ENCODE peak calls at places on chromosomes 7 and 10, in eight cellular contexts. One of them, this sample, is unnamed.

GRCh38 chr7:128167316-128167691 is 73.8 kb upstream of the LEP start:
- DNase-seq in choroid plexus epithelial cell: peak
- DNase-seq in transverse colon: peak
- DNase-seq in RWPE1: peak
- DNase-seq in mesenchymal stem cell: peak
- DNase-seq in aorta: no peak
- DNase-seq in uterus: peak
- DNase-seq in heart right ventricle: no peak
- DNase-seq in this sample: peak

GRCh38 chr10:133068111-133068740 is 19.5 kb upstream of the ADGRA1 start:
- DNase-seq in choroid plexus epithelial cell: no peak
- DNase-seq in transverse colon: no peak
- DNase-seq in RWPE1: no peak
- DNase-seq in mesenchymal stem cell: no peak
- DNase-seq in aorta: no peak
- DNase-seq in uterus: no peak
- DNase-seq in heart right ventricle: no peak
- DNase-seq in this sample: no peak

GRCh38 chr7:25167262-25167843 is 42.3 kb upstream of the CYCS start:
- DNase-seq in choroid plexus epithelial cell: no peak
- DNase-seq in transverse colon: peak
- DNase-seq in RWPE1: no peak
- DNase-seq in mesenchymal stem cell: no peak
- DNase-seq in aorta: no peak
- DNase-seq in uterus: no peak
- DNase-seq in heart right ventricle: no peak
- DNase-seq in this sample: no peak

GRCh38 chr7:127530148-127530547 is 55.2 kb downstream of the GCC1 start:
- DNase-seq in choroid plexus epithelial cell: no peak
- DNase-seq in transverse colon: no peak
- DNase-seq in RWPE1: no peak
- DNase-seq in mesenchymal stem cell: no peak
- DNase-seq in aorta: no peak
- DNase-seq in uterus: no peak
- DNase-seq in heart right ventricle: no peak
- DNase-seq in this sample: no peak

GRCh38 chr7:150854066-150855000 is 2.0 kb downstream of the AOC1 start:
- DNase-seq in choroid plexus epithelial cell: no peak
- DNase-seq in transverse colon: no peak
- DNase-seq in RWPE1: no peak
- DNase-seq in mesenchymal stem cell: no peak
- DNase-seq in aorta: peak
- DNase-seq in uterus: no peak
- DNase-seq in heart right ventricle: no peak
- DNase-seq in this sample: no peak

GRCh38 chr10:110074986-110075664 is 67.3 kb downstream of the ADD3 start:
- DNase-seq in choroid plexus epithelial cell: peak
- DNase-seq in transverse colon: no peak
- DNase-seq in RWPE1: peak
- DNase-seq in mesenchymal stem cell: peak
- DNase-seq in aorta: no peak
- DNase-seq in uterus: no peak
- DNase-seq in heart right ventricle: no peak
- DNase-seq in this sample: peak

GRCh38 chr10:73234695-73235094 is 12.4 kb downstream of the DNAJC9 start:
- DNase-seq in choroid plexus epithelial cell: no peak
- DNase-seq in transverse colon: no peak
- DNase-seq in RWPE1: no peak
- DNase-seq in mesenchymal stem cell: no peak
- DNase-seq in aorta: no peak
- DNase-seq in uterus: no peak
- DNase-seq in heart right ventricle: no peak
- DNase-seq in this sample: no peak

GRCh38 chr7:80937336-80937735 is 18.5 kb upstream of the SEMA3C start:
- DNase-seq in choroid plexus epithelial cell: no peak
- DNase-seq in transverse colon: no peak
- DNase-seq in RWPE1: no peak
- DNase-seq in mesenchymal stem cell: no peak
- DNase-seq in aorta: no peak
- DNase-seq in uterus: no peak
- DNase-seq in heart right ventricle: no peak
- DNase-seq in this sample: no peak

GRCh38 chr10:3226960-3227724 is 54.6 kb upstream of the PITRM1 start:
- DNase-seq in choroid plexus epithelial cell: peak
- DNase-seq in transverse colon: no peak
- DNase-seq in RWPE1: peak
- DNase-seq in mesenchymal stem cell: peak
- DNase-seq in aorta: no peak
- DNase-seq in uterus: no peak
- DNase-seq in heart right ventricle: no peak
- DNase-seq in this sample: peak

GRCh38 chr10:84943541-84943940 is 615.2 kb downstream of the CCSER2 start:
- DNase-seq in choroid plexus epithelial cell: no peak
- DNase-seq in transverse colon: no peak
- DNase-seq in RWPE1: no peak
- DNase-seq in mesenchymal stem cell: no peak
- DNase-seq in aorta: no peak
- DNase-seq in uterus: no peak
- DNase-seq in heart right ventricle: no peak
- DNase-seq in this sample: no peak

GRCh38 chr7:106309352-106309751 is 24.6 kb upstream of the NAMPT start:
- DNase-seq in choroid plexus epithelial cell: no peak
- DNase-seq in transverse colon: no peak
- DNase-seq in RWPE1: no peak
- DNase-seq in mesenchymal stem cell: no peak
- DNase-seq in aorta: no peak
- DNase-seq in uterus: no peak
- DNase-seq in heart right ventricle: no peak
- DNase-seq in this sample: no peak

GRCh38 chr7:117489911-117490310 is 10.1 kb downstream of the CFTR start:
- DNase-seq in choroid plexus epithelial cell: no peak
- DNase-seq in transverse colon: no peak
- DNase-seq in RWPE1: no peak
- DNase-seq in mesenchymal stem cell: no peak
- DNase-seq in aorta: no peak
- DNase-seq in uterus: no peak
- DNase-seq in heart right ventricle: no peak
- DNase-seq in this sample: no peak

GRCh38 chr10:1552881-1553595 is 184.3 kb downstream of the ADARB2 start:
- DNase-seq in choroid plexus epithelial cell: no peak
- DNase-seq in transverse colon: no peak
- DNase-seq in RWPE1: no peak
- DNase-seq in mesenchymal stem cell: no peak
- DNase-seq in aorta: peak
- DNase-seq in uterus: no peak
- DNase-seq in heart right ventricle: no peak
- DNase-seq in this sample: no peak

GRCh38 chr10:97788552-97789442 is 17.0 kb upstream of the SFRP5 start:
- DNase-seq in choroid plexus epithelial cell: peak
- DNase-seq in transverse colon: peak
- DNase-seq in RWPE1: no peak
- DNase-seq in mesenchymal stem cell: no peak
- DNase-seq in aorta: no peak
- DNase-seq in uterus: no peak
- DNase-seq in heart right ventricle: peak
- DNase-seq in this sample: no peak

GRCh38 chr7:156475179-156475578 is 165.4 kb upstream of the RNF32 start:
- DNase-seq in choroid plexus epithelial cell: no peak
- DNase-seq in transverse colon: no peak
- DNase-seq in RWPE1: no peak
- DNase-seq in mesenchymal stem cell: peak
- DNase-seq in aorta: no peak
- DNase-seq in uterus: no peak
- DNase-seq in heart right ventricle: no peak
- DNase-seq in this sample: no peak

GRCh38 chr7:27165655-27166474 is 528 bp upstream of the HOXA9 start:
- DNase-seq in choroid plexus epithelial cell: no peak
- DNase-seq in transverse colon: no peak
- DNase-seq in RWPE1: no peak
- DNase-seq in mesenchymal stem cell: peak
- DNase-seq in aorta: peak
- DNase-seq in uterus: peak
- DNase-seq in heart right ventricle: no peak
- DNase-seq in this sample: no peak

GRCh38 chr7:815284-816216 is 16.7 kb upstream of the SUN1 start:
- DNase-seq in choroid plexus epithelial cell: no peak
- DNase-seq in transverse colon: peak
- DNase-seq in RWPE1: peak
- DNase-seq in mesenchymal stem cell: peak
- DNase-seq in aorta: peak
- DNase-seq in uterus: peak
- DNase-seq in heart right ventricle: no peak
- DNase-seq in this sample: no peak

GRCh38 chr10:70693619-70694286 is 21.4 kb downstream of the ADAMTS14 start:
- DNase-seq in choroid plexus epithelial cell: peak
- DNase-seq in transverse colon: no peak
- DNase-seq in RWPE1: no peak
- DNase-seq in mesenchymal stem cell: no peak
- DNase-seq in aorta: no peak
- DNase-seq in uterus: peak
- DNase-seq in heart right ventricle: peak
- DNase-seq in this sample: no peak

GRCh38 chr7:7884855-7885254 is 83.7 kb upstream of the GLCCI1 start:
- DNase-seq in choroid plexus epithelial cell: peak
- DNase-seq in transverse colon: no peak
- DNase-seq in RWPE1: no peak
- DNase-seq in mesenchymal stem cell: no peak
- DNase-seq in aorta: no peak
- DNase-seq in uterus: no peak
- DNase-seq in heart right ventricle: no peak
- DNase-seq in this sample: no peak

GRCh38 chr7:132618271-132618955 is 42.1 kb upstream of the PLXNA4 start:
- DNase-seq in choroid plexus epithelial cell: no peak
- DNase-seq in transverse colon: no peak
- DNase-seq in RWPE1: no peak
- DNase-seq in mesenchymal stem cell: peak
- DNase-seq in aorta: no peak
- DNase-seq in uterus: no peak
- DNase-seq in heart right ventricle: no peak
- DNase-seq in this sample: peak

GRCh38 chr7:158824028-158824427 is 5.3 kb downstream of the ESYT2 start:
- DNase-seq in choroid plexus epithelial cell: no peak
- DNase-seq in transverse colon: peak
- DNase-seq in RWPE1: no peak
- DNase-seq in mesenchymal stem cell: no peak
- DNase-seq in aorta: no peak
- DNase-seq in uterus: no peak
- DNase-seq in heart right ventricle: no peak
- DNase-seq in this sample: peak

GRCh38 chr7:24477807-24478655 is 95.2 kb upstream of the PALS2 start:
- DNase-seq in choroid plexus epithelial cell: peak
- DNase-seq in transverse colon: no peak
- DNase-seq in RWPE1: peak
- DNase-seq in mesenchymal stem cell: peak
- DNase-seq in aorta: no peak
- DNase-seq in uterus: no peak
- DNase-seq in heart right ventricle: no peak
- DNase-seq in this sample: peak

This sample was measured in brain microvascular endothelial cell.